ENCODE peak calls at places on chromosomes 1 and 21, in six cellular contexts. N is dorsolateral prefrontal cortex; M is CD4-positive, alpha-beta T cell; H is thoracic aorta; G is fibroblast of the aortic adventitia; O is HFF-Myc. P is an unnamed sample.
A peak's percentile ranks its signal among the peaks of the same experiment; 100 is the strongest.

GRCh38 chr1:229972600-229973296 is 94.3 kb upstream of the GALNT2 start:
- DNase-seq in N (no peak), O (no peak), H (no peak), G (no peak), M (no peak), P (no peak)

GRCh38 chr1:117014209-117014608 is 12.6 kb downstream of the CD101 start:
- DNase-seq in H (no peak), O (no peak), N (no peak), G (no peak), M (no peak), P (no peak)

GRCh38 chr1:39633422-39633821 is 6.0 kb downstream of the HEYL start:
- DNase-seq in G (no peak), O (no peak), M (no peak), N (no peak), H (no peak), P (no peak)

GRCh38 chr1:167499657-167500056 is 18.7 kb downstream of the CD247 start:
- DNase-seq in M (no peak), G (no peak), N (no peak), O (no peak), H (no peak), P (peak; percentile 72)

GRCh38 chr1:94608142-94608851 is 66.7 kb upstream of the F3 start:
- DNase-seq in N (no peak), O (no peak), H (no peak), M (no peak), G (no peak), P (no peak)

GRCh38 chr1:11790101-11790879 is 15.5 kb downstream of the MTHFR start:
- DNase-seq in O (no peak), N (no peak), M (no peak), G (no peak), H (no peak), P (no peak)

GRCh38 chr1:63547621-63548294 is 24.4 kb downstream of the EFCAB7 start:
- DNase-seq in G (peak; percentile 99), O (no peak), M (no peak), H (no peak), N (no peak), P (no peak)

GRCh38 chr1:229318056-229318455 is 24.8 kb downstream of the CCSAP start:
- DNase-seq in N (no peak), M (no peak), G (no peak), O (no peak), H (no peak), P (no peak)

GRCh38 chr21:33025471-33026298 is at the start of gene OLIG2:
- DNase-seq in H (no peak), N (peak; percentile 46), M (no peak), O (no peak), G (no peak), P (peak; percentile 41)

GRCh38 chr1:62384276-62385005 is 52.4 kb upstream of the USP1 start:
- DNase-seq in H (no peak), M (no peak), G (peak; percentile 99), O (peak; percentile 61), N (no peak), P (no peak)

GRCh38 chr21:31713973-31714740 is 17.8 kb downstream of the SCAF4 start:
- DNase-seq in H (no peak), N (no peak), M (no peak), G (no peak), O (no peak), P (no peak)

GRCh38 chr1:113976609-113977278 is 2.5 kb upstream of the OLFML3 start:
- DNase-seq in M (no peak), G (peak; percentile 75), H (no peak), O (no peak), N (no peak), P (no peak)

GRCh38 chr21:35027558-35028450 is 21.3 kb downstream of the RUNX1 start:
- DNase-seq in N (no peak), O (no peak), G (no peak), M (no peak), H (no peak), P (no peak)

GRCh38 chr1:179888071-179888470 is 6.0 kb downstream of the TOR1AIP1 start:
- DNase-seq in M (no peak), O (no peak), H (no peak), N (no peak), G (no peak), P (no peak)

GRCh38 chr1:12630946-12631540 is 12.8 kb upstream of the AADACL4 start:
- DNase-seq in H (no peak), N (no peak), O (no peak), G (no peak), M (no peak), P (no peak)

GRCh38 chr1:167675440-167675839 is 45.4 kb downstream of the RCSD1 start:
- DNase-seq in G (no peak), N (no peak), O (no peak), M (no peak), H (no peak), P (no peak)

GRCh38 chr1:95041491-95042165 is 31.1 kb downstream of the ALG14 start:
- DNase-seq in G (peak; percentile 93), M (no peak), N (peak; percentile 51), O (peak; percentile 70), H (no peak), P (peak; percentile 38)

GRCh38 chr1:23352096-23352695 is 8.1 kb upstream of the HNRNPR start:
- DNase-seq in H (no peak), G (no peak), M (no peak), N (no peak), O (no peak), P (no peak)

GRCh38 chr1:23358310-23358709 is 11.3 kb downstream of the ZNF436 start:
- DNase-seq in M (no peak), H (no peak), N (no peak), G (no peak), O (no peak), P (no peak)

GRCh38 chr1:23356451-23356850 is 12.4 kb upstream of the HNRNPR start:
- DNase-seq in H (no peak), M (no peak), G (no peak), O (no peak), N (no peak), P (no peak)

GRCh38 chr1:23357112-23357908 is 12.3 kb downstream of the ZNF436 start:
- DNase-seq in N (no peak), O (no peak), G (peak; percentile 25), H (no peak), M (no peak), P (no peak)

GRCh38 chr1:23354260-23354659 is 10.2 kb upstream of the HNRNPR start:
- DNase-seq in H (no peak), N (no peak), M (no peak), G (no peak), O (no peak), P (no peak)
- TF ChIP-seq CTCF in H (no peak), N (no peak), M (no peak), G (no peak), O (peak; percentile 4), P (no peak)

DNA sequence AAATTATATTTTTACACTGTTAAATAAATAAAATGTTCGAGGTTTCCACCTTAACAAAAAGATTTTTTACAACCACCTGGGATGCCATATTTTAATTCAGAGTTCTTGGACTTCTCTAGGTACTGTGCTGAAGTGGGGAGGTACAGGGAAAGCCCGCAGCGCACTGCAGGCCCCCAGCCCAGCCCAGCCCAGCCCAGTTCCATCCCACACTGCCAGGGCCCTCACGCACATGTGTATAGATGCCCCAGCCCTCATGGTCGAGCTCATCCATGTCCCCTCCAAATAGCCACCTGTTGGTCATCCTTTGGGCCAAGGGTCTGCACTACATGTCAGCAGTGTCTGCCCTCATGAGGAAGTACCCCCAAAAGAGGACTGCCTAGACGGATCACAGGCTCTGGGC is 11.7 kb upstream of the MYOM3 start:
- DNase-seq in O (no peak), G (no peak), M (no peak), H (no peak), N (no peak), P (no peak)
- TF ChIP-seq CTCF in O (no peak), G (no peak), M (no peak), H (no peak), N (no peak), P (no peak)

GRCh38 chr1:244836598-244836997 is 1.1 kb downstream of the COX20 start:
- DNase-seq in H (no peak), M (no peak), N (no peak), G (peak; percentile 43), O (no peak), P (no peak)

GRCh38 chr1:244835276-244836134 is at the start of gene COX20:
- DNase-seq in G (peak; percentile 86), H (peak; percentile 68), O (peak; percentile 81), M (peak; percentile 90), N (peak; percentile 81), P (peak; percentile 86)

GRCh38 chr1:244836135-244836521 is 670 bp downstream of the COX20 start:
- DNase-seq in H (no peak), N (peak; percentile 17), G (peak; percentile 61), O (no peak), M (no peak), P (peak; percentile 21)

GRCh38 chr1:244834596-244835275 is 722 bp upstream of the COX20 start:
- DNase-seq in G (peak; percentile 90), N (peak; percentile 84), O (peak; percentile 84), M (no peak), H (peak; percentile 39), P (peak; percentile 92)

DNA sequence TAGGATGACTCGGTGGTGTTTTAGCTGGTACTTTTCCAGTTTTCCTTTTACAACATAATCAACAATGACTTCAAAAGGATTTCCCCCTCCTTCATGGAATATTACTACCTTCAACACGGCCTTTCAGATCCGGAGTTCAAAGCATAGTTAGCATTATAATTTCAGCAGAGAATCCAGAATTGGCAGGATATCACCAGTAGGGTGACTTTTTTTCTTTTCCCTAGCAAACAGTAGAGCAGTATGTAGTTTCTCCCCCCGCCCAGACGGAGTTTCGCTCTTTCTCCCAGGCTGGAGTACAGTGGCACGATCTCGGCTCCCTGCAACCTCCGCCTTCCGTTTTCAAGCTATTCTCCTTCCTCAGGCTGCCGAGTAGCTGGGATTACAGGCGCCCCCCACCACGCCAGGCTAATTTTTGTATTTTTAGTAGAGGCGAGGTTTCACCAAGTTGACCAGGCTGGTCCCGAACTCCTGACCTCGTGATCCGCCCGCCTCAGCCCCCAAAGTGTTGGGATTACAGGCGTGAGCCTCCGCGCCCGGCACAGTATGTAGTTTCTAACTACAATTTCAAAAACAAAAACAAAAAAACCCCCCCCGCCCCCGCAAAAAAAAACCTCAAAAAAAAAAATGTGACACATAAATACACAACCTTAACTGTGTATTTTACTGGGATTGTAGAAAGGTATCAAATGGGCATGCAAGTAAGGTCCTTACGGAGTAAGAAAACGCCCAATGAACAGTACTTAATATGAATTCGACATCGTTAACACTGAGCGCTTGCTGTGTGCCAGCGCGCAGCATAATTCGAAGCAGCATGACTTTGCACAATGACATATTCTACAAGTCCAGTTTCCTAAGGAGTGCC is 1.5 kb upstream of the COX20 start:
- DNase-seq in O (peak; percentile 47), H (no peak), G (peak; percentile 73), N (peak; percentile 45), M (peak; percentile 57), P (peak; percentile 46)
- TF ChIP-seq CTCF in O (no peak), H (peak; percentile 37), G (peak; percentile 30), N (no peak), M (no peak), P (no peak)

DNA sequence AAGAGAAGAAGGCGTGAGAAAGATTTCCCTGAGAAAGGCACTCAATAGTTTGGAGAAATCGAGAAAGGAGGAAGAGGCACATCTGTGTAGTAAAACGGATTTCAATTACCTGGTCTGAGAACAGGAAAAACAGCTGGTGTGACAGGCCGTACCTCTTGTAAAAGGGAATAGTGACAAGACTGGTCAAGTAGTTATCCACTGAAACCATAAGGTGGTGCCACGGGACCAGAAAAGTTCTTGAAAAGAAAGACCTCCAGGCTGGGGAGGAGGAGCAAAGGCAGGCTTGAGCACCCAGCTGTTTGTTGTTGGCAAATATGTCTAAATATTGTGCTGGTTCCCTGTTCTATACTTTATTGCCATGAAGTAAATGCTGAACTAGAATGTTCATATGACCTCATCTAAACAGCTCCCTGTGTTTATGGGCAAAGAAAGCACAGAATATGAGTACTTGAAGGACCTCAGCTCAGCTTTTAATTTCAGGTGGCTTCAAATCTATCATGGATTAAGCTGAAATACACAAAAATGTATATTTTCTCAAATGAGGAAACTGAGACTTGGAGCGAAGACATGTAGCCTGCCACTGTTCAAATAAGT is 4.0 kb downstream of the HAO2 start:
- DNase-seq in H (no peak), O (no peak), N (no peak), G (peak; percentile 27), M (no peak), P (peak; percentile 60)
- TF ChIP-seq CTCF in H (no peak), O (peak; percentile 12), N (no peak), G (no peak), M (no peak), P (peak; percentile 44)